ENCODE peak calls at places on chromosomes 2 and 18, in four cellular contexts. U, V, H and J are unnamed samples.

GRCh38 chr2:233794128-233794658 is 16.1 kb downstream of the MROH2A start:
- DNase-seq in U (no peak), V (no peak), H (no peak), J (no peak)

GRCh38 chr2:227370087-227370486 is 9.0 kb downstream of the TM4SF20 start:
- DNase-seq in U (no peak), V (no peak), H (no peak), J (no peak)

GRCh38 chr2:96249654-96250053 is 16.1 kb downstream of the TMEM127 start:
- DNase-seq in U (no peak), V (no peak), H (no peak), J (no peak)

GRCh38 chr2:221501210-221501882 is 70.8 kb downstream of the EPHA4 start:
- DNase-seq in U (no peak), V (peak), H (no peak), J (no peak)

GRCh38 chr2:162196611-162197010 is 44.6 kb upstream of the GCG start:
- DNase-seq in U (no peak), V (peak), H (no peak), J (peak)

GRCh38 chr18:26574958-26575864 is 26.9 kb upstream of the KCTD1 start:
- DNase-seq in U (peak), V (peak), H (peak), J (peak)

GRCh38 chr18:27585602-27586173 is 400.6 kb upstream of the CHST9 start:
- DNase-seq in U (no peak), V (no peak), H (peak), J (no peak)

GRCh38 chr2:189369566-189369965 is 71.7 kb upstream of the WDR75 start:
- DNase-seq in U (no peak), V (no peak), H (no peak), J (no peak)

GRCh38 chr2:218618102-218618860 is 10.6 kb downstream of the PLCD4 start:
- DNase-seq in U (no peak), V (no peak), H (no peak), J (no peak)

GRCh38 chr2:149827585-149828156 is 240.1 kb upstream of the MMADHC start:
- DNase-seq in U (no peak), V (no peak), H (no peak), J (peak)

GRCh38 chr18:13500227-13500865 is 226.0 kb downstream of the FAM210A start:
- DNase-seq in U (peak), V (peak), H (no peak), J (peak)

GRCh38 chr18:77090546-77091200 is 41.9 kb downstream of the MBP start:
- DNase-seq in U (no peak), V (no peak), H (no peak), J (no peak)

GRCh38 chr2:197372582-197372981 is 62.0 kb upstream of the ANKRD44 start:
- DNase-seq in U (no peak), V (no peak), H (no peak), J (no peak)

GRCh38 chr18:13622751-13623150 is 103.6 kb downstream of the FAM210A start:
- DNase-seq in U (no peak), V (no peak), H (no peak), J (no peak)

GRCh38 chr2:28300921-28301341 is 91.7 kb upstream of the FOSL2 start:
- DNase-seq in U (no peak), V (peak), H (no peak), J (no peak)

GRCh38 chr18:36808681-36809080 is 20.1 kb downstream of the TPGS2 start:
- DNase-seq in U (no peak), V (no peak), H (no peak), J (no peak)

GRCh38 chr18:37654034-37654433 is 88.4 kb upstream of the CELF4 start:
- DNase-seq in U (peak), V (no peak), H (no peak), J (no peak)

GRCh38 chr2:216034065-216034464 is 20.7 kb upstream of the MREG start:
- DNase-seq in U (peak), V (peak), H (peak), J (peak)

GRCh38 chr18:36095936-36096519 is 28.7 kb upstream of the RPRD1A start:
- DNase-seq in U (peak), V (peak), H (no peak), J (peak)